ENCODE peak calls at places on chromosomes 16 and 17, in nine cellular contexts. One of them, this sample, is unnamed.

GRCh38 chr17:11899494-11899893 is 97.8 kb downstream of the ZNF18 start:
- DNase-seq in thoracic aorta: no peak
- DNase-seq in A549: no peak
- DNase-seq in HL-60: no peak
- DNase-seq in neural crest cell: no peak
- DNase-seq in EH: no peak
- DNase-seq in stimulated activated naive CD4-positive, alpha-beta T cell: no peak
- DNase-seq in nephron progenitor cell: no peak
- DNase-seq in neural progenitor cell: peak
- DNase-seq in this sample: no peak

GRCh38 chr16:54362801-54363200 is 76.2 kb upstream of the IRX3 start:
- DNase-seq in A549: no peak
- DNase-seq in stimulated activated naive CD4-positive, alpha-beta T cell: no peak
- DNase-seq in EH: no peak
- DNase-seq in neural crest cell: no peak
- DNase-seq in HL-60: no peak
- DNase-seq in nephron progenitor cell: no peak
- DNase-seq in thoracic aorta: no peak
- DNase-seq in neural progenitor cell: no peak
- DNase-seq in this sample: no peak

GRCh38 chr17:58318627-58319180 is 9.9 kb downstream of the TSPOAP1 start:
- DNase-seq in nephron progenitor cell: no peak
- DNase-seq in EH: no peak
- DNase-seq in stimulated activated naive CD4-positive, alpha-beta T cell: no peak
- DNase-seq in thoracic aorta: no peak
- DNase-seq in neural progenitor cell: no peak
- DNase-seq in A549: no peak
- DNase-seq in HL-60: no peak
- DNase-seq in neural crest cell: no peak
- DNase-seq in this sample: no peak

GRCh38 chr17:80307994-80308671 is 47.5 kb downstream of the RNF213 start:
- DNase-seq in nephron progenitor cell: no peak
- DNase-seq in neural progenitor cell: no peak
- DNase-seq in thoracic aorta: no peak
- DNase-seq in HL-60: no peak
- DNase-seq in stimulated activated naive CD4-positive, alpha-beta T cell: no peak
- DNase-seq in EH: no peak
- DNase-seq in neural crest cell: no peak
- DNase-seq in A549: no peak
- DNase-seq in this sample: no peak

GRCh38 chr16:19923396-19923795 is 38.7 kb upstream of the GPRC5B start:
- DNase-seq in thoracic aorta: no peak
- DNase-seq in HL-60: no peak
- DNase-seq in nephron progenitor cell: no peak
- DNase-seq in neural crest cell: no peak
- DNase-seq in A549: no peak
- DNase-seq in stimulated activated naive CD4-positive, alpha-beta T cell: no peak
- DNase-seq in EH: no peak
- DNase-seq in neural progenitor cell: no peak
- DNase-seq in this sample: no peak

GRCh38 chr17:50516980-50517379 is 8.7 kb downstream of the MYCBPAP start:
- DNase-seq in HL-60: no peak
- DNase-seq in EH: no peak
- DNase-seq in neural progenitor cell: no peak
- DNase-seq in stimulated activated naive CD4-positive, alpha-beta T cell: no peak
- DNase-seq in A549: no peak
- DNase-seq in thoracic aorta: no peak
- DNase-seq in nephron progenitor cell: no peak
- DNase-seq in neural crest cell: no peak
- DNase-seq in this sample: no peak

GRCh38 chr16:11665071-11665491 is 3.2 kb upstream of the SNN start:
- DNase-seq in stimulated activated naive CD4-positive, alpha-beta T cell: peak
- DNase-seq in A549: no peak
- DNase-seq in EH: no peak
- DNase-seq in thoracic aorta: no peak
- DNase-seq in HL-60: no peak
- DNase-seq in neural crest cell: no peak
- DNase-seq in nephron progenitor cell: no peak
- DNase-seq in neural progenitor cell: peak
- DNase-seq in this sample: no peak

GRCh38 chr17:8153550-8153956 is 1.3 kb upstream of the PER1 start:
- DNase-seq in neural progenitor cell: peak
- DNase-seq in EH: peak
- DNase-seq in stimulated activated naive CD4-positive, alpha-beta T cell: no peak
- DNase-seq in thoracic aorta: peak
- DNase-seq in nephron progenitor cell: no peak
- DNase-seq in neural crest cell: no peak
- DNase-seq in A549: peak
- DNase-seq in HL-60: no peak
- DNase-seq in this sample: peak

GRCh38 chr17:50945779-50946222 is 79.6 kb upstream of the TOB1 start:
- DNase-seq in A549: no peak
- DNase-seq in neural progenitor cell: no peak
- DNase-seq in stimulated activated naive CD4-positive, alpha-beta T cell: no peak
- DNase-seq in thoracic aorta: no peak
- DNase-seq in nephron progenitor cell: no peak
- DNase-seq in neural crest cell: no peak
- DNase-seq in EH: no peak
- DNase-seq in HL-60: no peak
- DNase-seq in this sample: no peak

GRCh38 chr17:68152161-68152571 is 95.7 kb upstream of the AMZ2 start:
- DNase-seq in HL-60: no peak
- DNase-seq in nephron progenitor cell: no peak
- DNase-seq in stimulated activated naive CD4-positive, alpha-beta T cell: no peak
- DNase-seq in neural progenitor cell: no peak
- DNase-seq in A549: no peak
- DNase-seq in EH: no peak
- DNase-seq in neural crest cell: no peak
- DNase-seq in thoracic aorta: no peak
- DNase-seq in this sample: no peak

GRCh38 chr16:49492896-49493620 is 119.5 kb downstream of the C16orf78 start:
- DNase-seq in nephron progenitor cell: no peak
- DNase-seq in stimulated activated naive CD4-positive, alpha-beta T cell: no peak
- DNase-seq in A549: no peak
- DNase-seq in neural crest cell: no peak
- DNase-seq in EH: no peak
- DNase-seq in neural progenitor cell: no peak
- DNase-seq in thoracic aorta: no peak
- DNase-seq in HL-60: no peak
- DNase-seq in this sample: no peak

GRCh38 chr17:40563371-40564052 is 1.8 kb downstream of the CCR7 start:
- DNase-seq in stimulated activated naive CD4-positive, alpha-beta T cell: peak
- DNase-seq in HL-60: no peak
- DNase-seq in A549: no peak
- DNase-seq in neural progenitor cell: no peak
- DNase-seq in thoracic aorta: no peak
- DNase-seq in EH: no peak
- DNase-seq in neural crest cell: no peak
- DNase-seq in nephron progenitor cell: no peak
- DNase-seq in this sample: no peak

GRCh38 chr17:82091264-82092066 is 6.6 kb downstream of the FASN start:
- DNase-seq in A549: no peak
- DNase-seq in EH: no peak
- DNase-seq in neural crest cell: no peak
- DNase-seq in HL-60: no peak
- DNase-seq in nephron progenitor cell: no peak
- DNase-seq in stimulated activated naive CD4-positive, alpha-beta T cell: no peak
- DNase-seq in thoracic aorta: no peak
- DNase-seq in neural progenitor cell: no peak
- DNase-seq in this sample: no peak

GRCh38 chr17:13084420-13084819 is 66.6 kb upstream of the ELAC2 start:
- DNase-seq in thoracic aorta: no peak
- DNase-seq in neural crest cell: no peak
- DNase-seq in nephron progenitor cell: no peak
- DNase-seq in stimulated activated naive CD4-positive, alpha-beta T cell: no peak
- DNase-seq in A549: no peak
- DNase-seq in neural progenitor cell: no peak
- DNase-seq in HL-60: no peak
- DNase-seq in EH: no peak
- DNase-seq in this sample: no peak

GRCh38 chr17:77959216-77959925 is 868 bp downstream of the TNRC6C start:
- DNase-seq in A549: no peak
- DNase-seq in neural crest cell: no peak
- DNase-seq in EH: peak
- DNase-seq in thoracic aorta: no peak
- DNase-seq in HL-60: no peak
- DNase-seq in stimulated activated naive CD4-positive, alpha-beta T cell: peak
- DNase-seq in neural progenitor cell: peak
- DNase-seq in nephron progenitor cell: peak
- DNase-seq in this sample: no peak

GRCh38 chr17:44707755-44708400 is 587 bp upstream of the DBF4B start:
- DNase-seq in stimulated activated naive CD4-positive, alpha-beta T cell: no peak
- DNase-seq in A549: no peak
- DNase-seq in thoracic aorta: no peak
- DNase-seq in neural crest cell: no peak
- DNase-seq in HL-60: no peak
- DNase-seq in nephron progenitor cell: no peak
- DNase-seq in neural progenitor cell: no peak
- DNase-seq in EH: no peak
- DNase-seq in this sample: no peak

GRCh38 chr16:26605872-26606271 is 460.9 kb upstream of the C16orf82 start:
- DNase-seq in neural progenitor cell: no peak
- DNase-seq in HL-60: no peak
- DNase-seq in nephron progenitor cell: no peak
- DNase-seq in EH: no peak
- DNase-seq in A549: no peak
- DNase-seq in stimulated activated naive CD4-positive, alpha-beta T cell: no peak
- DNase-seq in neural crest cell: no peak
- DNase-seq in thoracic aorta: no peak
- DNase-seq in this sample: no peak

GRCh38 chr17:35903451-35903850 is 23.3 kb upstream of the CCL5 start:
- DNase-seq in EH: no peak
- DNase-seq in HL-60: no peak
- DNase-seq in nephron progenitor cell: no peak
- DNase-seq in A549: no peak
- DNase-seq in neural progenitor cell: no peak
- DNase-seq in stimulated activated naive CD4-positive, alpha-beta T cell: no peak
- DNase-seq in neural crest cell: no peak
- DNase-seq in thoracic aorta: no peak
- DNase-seq in this sample: no peak

GRCh38 chr16:68760671-68761275 is 23.7 kb downstream of the CDH1 start:
- DNase-seq in neural progenitor cell: no peak
- DNase-seq in thoracic aorta: no peak
- DNase-seq in neural crest cell: no peak
- DNase-seq in nephron progenitor cell: no peak
- DNase-seq in HL-60: no peak
- DNase-seq in A549: peak
- DNase-seq in EH: peak
- DNase-seq in stimulated activated naive CD4-positive, alpha-beta T cell: no peak
- DNase-seq in this sample: no peak

GRCh38 chr16:16150117-16150877 is 73.0 kb downstream of the ABCC6 start:
- DNase-seq in neural crest cell: no peak
- DNase-seq in thoracic aorta: peak
- DNase-seq in stimulated activated naive CD4-positive, alpha-beta T cell: no peak
- DNase-seq in nephron progenitor cell: no peak
- DNase-seq in EH: peak
- DNase-seq in neural progenitor cell: no peak
- DNase-seq in A549: no peak
- DNase-seq in HL-60: no peak
- DNase-seq in this sample: no peak